ENCODE peak calls at places on chromosomes 12 and 14, in seven cellular contexts. S, R, U, X, H, K and V are unnamed samples.
A peak's percentile ranks its signal among the peaks of the same experiment; 100 is the strongest.

GRCh38 chr14:55102141-55102547 is 26.9 kb upstream of the LGALS3 start:
- DNase-seq in S (peak; percentile 81), R (peak; percentile 59), U (peak; percentile 49), X (peak; percentile 96), H (peak; percentile 49), K (peak; percentile 92), V (no peak)

GRCh38 chr14:31897581-31898186 is 179.4 kb upstream of the ARHGAP5 start:
- DNase-seq in S (no peak), R (no peak), U (no peak), X (no peak), H (no peak), K (no peak), V (no peak)

GRCh38 chr12:116246490-116247179 is 30.9 kb downstream of the MED13L start:
- DNase-seq in S (peak; percentile 60), R (peak; percentile 38), U (no peak), X (no peak), H (no peak), K (no peak), V (no peak)

GRCh38 chr14:45891417-45892080 is 638.5 kb upstream of the MIS18BP1 start:
- DNase-seq in S (peak; percentile 7), R (peak; percentile 58), U (peak; percentile 13), X (no peak), H (no peak), K (no peak), V (peak; percentile 8)

GRCh38 chr14:99757331-99758070 is 35.7 kb upstream of the EML1 start:
- DNase-seq in S (no peak), R (no peak), U (no peak), X (peak; percentile 99), H (peak; percentile 21), K (peak; percentile 96), V (no peak)

GRCh38 chr12:130477221-130477620 is 139.5 kb downstream of the PIWIL1 start:
- DNase-seq in S (no peak), R (no peak), U (no peak), X (no peak), H (no peak), K (no peak), V (no peak)

GRCh38 chr12:128817115-128818015 is 6.4 kb downstream of the SLC15A4 start:
- DNase-seq in S (peak; percentile 68), R (no peak), U (no peak), X (peak; percentile 55), H (no peak), K (peak; percentile 79), V (no peak)

GRCh38 chr14:90508536-90509254 is 111.9 kb downstream of the CALM1 start:
- DNase-seq in S (no peak), R (no peak), U (no peak), X (no peak), H (peak; percentile 81), K (no peak), V (no peak)

GRCh38 chr14:48842785-48843184 is 743.4 kb downstream of the RPS29 start:
- DNase-seq in S (peak; percentile 8), R (no peak), U (no peak), X (no peak), H (no peak), K (no peak), V (no peak)

GRCh38 chr14:89379891-89380820 is 36.9 kb downstream of the FOXN3 start:
- DNase-seq in S (no peak), R (no peak), U (no peak), X (no peak), H (no peak), K (no peak), V (no peak)

GRCh38 chr14:105498430-105499255 is 7.6 kb downstream of the TEDC1 start:
- DNase-seq in S (no peak), R (peak; percentile 39), U (no peak), X (no peak), H (peak; percentile 96), K (no peak), V (no peak)

GRCh38 chr12:52058631-52059324 is 7.5 kb downstream of the NR4A1 start:
- DNase-seq in S (no peak), R (no peak), U (no peak), X (peak; percentile 54), H (no peak), K (peak; percentile 64), V (no peak)

GRCh38 chr14:74491952-74492351 is 1.2 kb downstream of the NPC2 start:
- DNase-seq in S (peak; percentile 86), R (no peak), U (no peak), X (peak; percentile 40), H (peak; percentile 63), K (peak; percentile 43), V (no peak)

GRCh38 chr14:29475641-29476040 is 452.0 kb downstream of the PRKD1 start:
- DNase-seq in S (no peak), R (no peak), U (no peak), X (no peak), H (no peak), K (no peak), V (no peak)

GRCh38 chr12:97854477-97854876 is 391.9 kb downstream of the RMST start:
- DNase-seq in S (no peak), R (no peak), U (no peak), X (no peak), H (no peak), K (no peak), V (no peak)
- H3K4ac ChIP-seq in S (no peak overlapping the region), R (no peak overlapping the region), U (no peak overlapping the region), X (no peak overlapping the region), H (no peak overlapping the region), K (no peak overlapping the region), V (no peak overlapping the region)

GRCh38 chr12:119876761-119877638 is at the start of gene CIT:
- DNase-seq in S (peak; percentile 99), R (peak; percentile 98), U (peak; percentile 91), X (peak; percentile 93), H (peak; percentile 96), K (peak; percentile 95), V (peak; percentile 96)
- H3K4ac ChIP-seq in S (peak within 1 kb of the TSS; percentile 31), R (no peak within 1 kb of the TSS), U (peak within 1 kb of the TSS; percentile 57), X (peak within 1 kb of the TSS; percentile 59), H (peak within 1 kb of the TSS; percentile 22), K (no peak within 1 kb of the TSS), V (no peak within 1 kb of the TSS)

GRCh38 chr12:122929812-122930211 is 33.9 kb upstream of the VPS37B start:
- DNase-seq in S (no peak), R (no peak), U (no peak), X (no peak), H (no peak), K (no peak), V (no peak)

GRCh38 chr12:122928891-122929538 is 33.1 kb upstream of the VPS37B start:
- DNase-seq in S (no peak), R (no peak), U (no peak), X (no peak), H (no peak), K (no peak), V (no peak)

GRCh38 chr12:122935318-122935717 is 30.9 kb downstream of the ABCB9 start:
- DNase-seq in S (no peak), R (no peak), U (no peak), X (no peak), H (peak; percentile 62), K (no peak), V (no peak)

GRCh38 chr12:122934722-122935121 is 31.5 kb downstream of the ABCB9 start:
- DNase-seq in S (no peak), R (no peak), U (no peak), X (no peak), H (no peak), K (no peak), V (no peak)

GRCh38 chr12:122932207-122932606 is 34.1 kb downstream of the ABCB9 start:
- DNase-seq in S (no peak), R (no peak), U (no peak), X (no peak), H (no peak), K (no peak), V (no peak)
- H3K4ac ChIP-seq in S (no peak overlapping the region), R (no peak overlapping the region), U (no peak overlapping the region), X (no peak overlapping the region), H (no peak overlapping the region), K (no peak overlapping the region), V (no peak overlapping the region)

GRCh38 chr14:38145142-38145541 is 62.6 kb upstream of the SSTR1 start:
- DNase-seq in S (no peak), R (no peak), U (no peak), X (no peak), H (no peak), K (no peak), V (no peak)

GRCh38 chr14:38139926-38140325 is 67.8 kb upstream of the SSTR1 start:
- DNase-seq in S (no peak), R (no peak), U (no peak), X (no peak), H (no peak), K (no peak), V (no peak)

GRCh38 chr14:38143170-38143569 is 64.5 kb upstream of the SSTR1 start:
- DNase-seq in S (no peak), R (no peak), U (no peak), X (peak; percentile 35), H (no peak), K (peak; percentile 20), V (no peak)

GRCh38 chr14:38138581-38139138 is 69.0 kb upstream of the SSTR1 start:
- DNase-seq in S (peak; percentile 28), R (no peak), U (no peak), X (peak; percentile 68), H (no peak), K (peak; percentile 17), V (no peak)

GRCh38 chr14:38143651-38144505 is 63.8 kb upstream of the SSTR1 start:
- DNase-seq in S (peak; percentile 57), R (no peak), U (no peak), X (peak; percentile 92), H (no peak), K (peak; percentile 58), V (no peak)
- H3K4ac ChIP-seq in S (no peak overlapping the region), R (no peak overlapping the region), U (no peak overlapping the region), X (peak overlapping the region; percentile 90), H (no peak overlapping the region), K (peak overlapping the region; percentile 11), V (no peak overlapping the region)

GRCh38 chr12:38515912-38516311 is 199.3 kb downstream of the ALG10B start:
- DNase-seq in S (no peak), R (no peak), U (no peak), X (no peak), H (no peak), K (no peak), V (no peak)

GRCh38 chr12:38516418-38516817 is 199.8 kb downstream of the ALG10B start:
- DNase-seq in S (no peak), R (no peak), U (no peak), X (no peak), H (no peak), K (no peak), V (peak; percentile 64)
- H3K4ac ChIP-seq in S (no peak overlapping the region), R (no peak overlapping the region), U (no peak overlapping the region), X (no peak overlapping the region), H (no peak overlapping the region), K (no peak overlapping the region), V (no peak overlapping the region)

DNA sequence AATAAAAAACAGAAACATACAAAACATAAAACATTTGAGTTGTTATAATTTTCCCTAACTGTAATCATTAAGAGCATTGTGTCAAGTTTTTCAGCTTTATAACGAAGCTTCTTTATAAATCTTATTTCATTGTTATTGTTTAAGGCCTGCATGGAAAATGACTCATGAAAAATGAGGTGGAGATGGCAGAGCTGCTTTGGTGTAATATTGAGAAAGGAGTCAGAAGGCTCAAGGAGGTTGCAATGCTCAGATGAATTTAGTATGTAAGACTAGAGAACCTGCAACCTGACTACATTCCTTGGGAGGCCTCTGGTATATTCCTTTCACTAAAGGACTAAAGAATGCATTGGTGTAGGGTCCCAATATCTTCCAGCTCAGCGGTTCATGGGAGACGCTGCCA is 61.5 kb downstream of the TMEM30B start:
- DNase-seq in S (no peak), R (no peak), U (no peak), X (peak; percentile 60), H (no peak), K (no peak), V (no peak)
- H3K4ac ChIP-seq in S (no peak overlapping the region), R (no peak overlapping the region), U (no peak overlapping the region), X (peak overlapping the region; percentile 37), H (no peak overlapping the region), K (no peak overlapping the region), V (no peak overlapping the region)